ENCODE peak calls at places on chromosomes 11 and 22, in nine cellular contexts. T is OCI-LY7; V is effector CD4-positive, alpha-beta T cell; H is Caco-2; X is T-cell; B is heart left ventricle; P is activated T-helper 1 cell treated with anti-CD3 and anti-CD28 coated beads, Interleukin-2, amount 50 U/mL, for 16 hours; Q is AG09319; C is COR-L47. N is an unnamed sample.
A peak's percentile ranks its signal among the peaks of the same experiment; 100 is the strongest.

GRCh38 chr22:20217563-20217962 is 50.6 kb downstream of the RTN4R start:
- DNase-seq in T (no peak), V (no peak), H (no peak), X (no peak), B (no peak), P (no peak), Q (no peak), C (no peak), N (no peak)

GRCh38 chr11:129709801-129710398 is 105.7 kb upstream of the TMEM45B start:
- DNase-seq in T (no peak), V (no peak), H (peak; percentile 31), X (no peak), B (no peak), P (no peak), Q (no peak), C (no peak), N (no peak)

GRCh38 chr11:10906521-10906920 is 48.7 kb upstream of the ZBED5 start:
- DNase-seq in T (no peak), V (no peak), H (peak; percentile 59), X (no peak), B (no peak), P (no peak), Q (no peak), C (peak; percentile 26), N (no peak)

GRCh38 chr22:19483481-19484244 is 3.9 kb downstream of the CDC45 start:
- DNase-seq in T (no peak), V (no peak), H (no peak), X (no peak), B (no peak), P (no peak), Q (no peak), C (no peak), N (no peak)

GRCh38 chr11:75946531-75947530 is 131.8 kb downstream of the UVRAG start:
- DNase-seq in T (no peak), V (no peak), H (no peak), X (no peak), B (no peak), P (no peak), Q (no peak), C (no peak), N (peak; percentile 83)

GRCh38 chr11:57131080-57131790 is 50.5 kb upstream of the LRRC55 start:
- DNase-seq in T (no peak), V (no peak), H (peak; percentile 53), X (no peak), B (no peak), P (no peak), Q (no peak), C (no peak), N (peak; percentile 41)

GRCh38 chr11:113407163-113407562 is 19.6 kb downstream of the ANKK1 start:
- DNase-seq in T (no peak), V (no peak), H (no peak), X (no peak), B (no peak), P (no peak), Q (no peak), C (no peak), N (no peak)

GRCh38 chr11:66142370-66143263 is 72.5 kb downstream of the PACS1 start:
- DNase-seq in T (no peak), V (no peak), H (peak; percentile 62), X (no peak), B (no peak), P (no peak), Q (no peak), C (no peak), N (no peak)

GRCh38 chr22:46070722-46071450 is 79.4 kb upstream of the PPARA start:
- DNase-seq in T (peak; percentile 44), V (peak; percentile 17), H (peak; percentile 21), X (no peak), B (peak; percentile 86), P (peak; percentile 29), Q (no peak), C (peak; percentile 92), N (peak; percentile 75)

GRCh38 chr11:76672431-76673163 is 2.0 kb upstream of the LRRC32 start:
- DNase-seq in T (peak; percentile 97), V (peak; percentile 6), H (no peak), X (peak; percentile 46), B (peak; percentile 63), P (peak; percentile 3), Q (no peak), C (no peak), N (no peak)

GRCh38 chr22:44804327-44804726 is 52.0 kb downstream of the ARHGAP8 start:
- DNase-seq in T (no peak), V (no peak), H (no peak), X (no peak), B (no peak), P (no peak), Q (no peak), C (no peak), N (no peak)

GRCh38 chr11:118872403-118872821 is 11.3 kb upstream of the CXCR5 start:
- DNase-seq in T (no peak), V (peak; percentile 36), H (no peak), X (no peak), B (no peak), P (peak; percentile 48), Q (no peak), C (no peak), N (no peak)

GRCh38 chr11:88484873-88485621 is 147.5 kb upstream of the CTSC start:
- DNase-seq in T (peak; percentile 55), V (no peak), H (peak; percentile 60), X (peak; percentile 5), B (no peak), P (no peak), Q (no peak), C (peak; percentile 15), N (peak; percentile 52)

GRCh38 chr11:46387456-46387855 is 4.1 kb downstream of the CHRM4 start:
- DNase-seq in T (no peak), V (no peak), H (no peak), X (no peak), B (no peak), P (no peak), Q (no peak), C (no peak), N (no peak)

GRCh38 chr11:12516387-12517110 is 139.2 kb downstream of the PARVA start:
- DNase-seq in T (no peak), V (no peak), H (peak; percentile 62), X (no peak), B (no peak), P (no peak), Q (no peak), C (no peak), N (no peak)

N was measured in cardiac muscle cell.